ENCODE peak calls at places on chromosome 10, in five cellular contexts. R, N, F, E and J are unnamed samples.
A peak's percentile ranks its signal among the peaks of the same experiment; 100 is the strongest.

GRCh38 chr10:30493609-30494530 is 59.9 kb downstream of the MAP3K8 start:
- DNase-seq in R (peak; percentile 85), N (peak; percentile 44), F (no peak), E (no peak), J (no peak)

GRCh38 chr10:101072923-101073322 is 11.1 kb downstream of the KAZALD1 start:
- DNase-seq in R (no peak), N (no peak), F (no peak), E (no peak), J (no peak)

GRCh38 chr10:89505606-89506005 is 29.8 kb downstream of the SLC16A12 start:
- DNase-seq in R (no peak), N (no peak), F (no peak), E (no peak), J (no peak)

GRCh38 chr10:71268247-71268691 is 50.8 kb upstream of the SLC29A3 start:
- DNase-seq in R (peak; percentile 49), N (peak; percentile 62), F (no peak), E (no peak), J (no peak)

GRCh38 chr10:12638103-12638502 is 288.8 kb downstream of the CAMK1D start:
- DNase-seq in R (peak; percentile 23), N (no peak), F (peak; percentile 78), E (no peak), J (no peak)

GRCh38 chr10:35236739-35237138 is 99.6 kb upstream of the CCNY start:
- DNase-seq in R (no peak), N (no peak), F (no peak), E (no peak), J (no peak)

GRCh38 chr10:43680035-43680434 is 31.4 kb upstream of the ZNF32 start:
- DNase-seq in R (peak; percentile 57), N (no peak), F (no peak), E (no peak), J (no peak)

GRCh38 chr10:27746364-27747095 is 911 bp upstream of the MKX start:
- DNase-seq in R (no peak), N (no peak), F (peak; percentile 45), E (no peak), J (no peak)

GRCh38 chr10:89032141-89032814 is 41.7 kb downstream of the FAS start:
- DNase-seq in R (peak; percentile 90), N (peak; percentile 34), F (peak; percentile 72), E (peak; percentile 17), J (no peak)

GRCh38 chr10:78942006-78942405 is 126.8 kb upstream of the ZMIZ1 start:
- DNase-seq in R (no peak), N (no peak), F (no peak), E (no peak), J (no peak)

GRCh38 chr10:7491949-7492659 is 81.3 kb upstream of the SFMBT2 start:
- DNase-seq in R (no peak), N (no peak), F (peak; percentile 78), E (no peak), J (no peak)

GRCh38 chr10:35300063-35300699 is 36.1 kb upstream of the CCNY start:
- DNase-seq in R (peak; percentile 97), N (peak; percentile 37), F (no peak), E (no peak), J (no peak)

GRCh38 chr10:50325449-50326188 is 74.3 kb upstream of the ASAH2 start:
- DNase-seq in R (peak; percentile 98), N (no peak), F (peak; percentile 69), E (no peak), J (no peak)

GRCh38 chr10:92699518-92700272 is 9.9 kb downstream of the HHEX start:
- DNase-seq in R (peak; percentile 43), N (no peak), F (peak; percentile 42), E (peak; percentile 15), J (no peak)

GRCh38 chr10:102815790-102816549 is 21.2 kb downstream of the CYP17A1 start:
- DNase-seq in R (peak; percentile 87), N (peak; percentile 43), F (no peak), E (no peak), J (no peak)

GRCh38 chr10:9501944-9502343 is 1447.5 kb downstream of the GATA3 start:
- DNase-seq in R (no peak), N (no peak), F (no peak), E (no peak), J (no peak)

GRCh38 chr10:119489572-119490326 is 52.8 kb downstream of the RGS10 start:
- DNase-seq in R (peak; percentile 30), N (peak; percentile 32), F (peak; percentile 86), E (no peak), J (peak; percentile 33)

GRCh38 chr10:103986360-103986759 is 19.4 kb downstream of the SLK start:
- DNase-seq in R (no peak), N (no peak), F (peak; percentile 52), E (no peak), J (peak; percentile 13)

GRCh38 chr10:70537398-70538194 is 59.0 kb downstream of the PALD1 start:
- DNase-seq in R (no peak), N (no peak), F (no peak), E (no peak), J (no peak)

GRCh38 chr10:43197834-43198681 is 59.8 kb downstream of the CSGALNACT2 start:
- DNase-seq in R (no peak), N (no peak), F (peak; percentile 36), E (no peak), J (no peak)

GRCh38 chr10:130472236-130472635 is 336.0 kb downstream of the GLRX3 start:
- DNase-seq in R (no peak), N (no peak), F (no peak), E (no peak), J (no peak)

GRCh38 chr10:110218627-110219026 is 11.2 kb downstream of the MXI1 start:
- DNase-seq in R (no peak), N (no peak), F (peak; percentile 25), E (no peak), J (no peak)

GRCh38 chr10:109914966-109915365 is 8.3 kb downstream of the XPNPEP1 start:
- DNase-seq in R (peak; percentile 88), N (no peak), F (peak; percentile 83), E (no peak), J (peak; percentile 21)

GRCh38 chr10:118873080-118873737 is 118.4 kb upstream of the CACUL1 start:
- DNase-seq in R (peak; percentile 54), N (no peak), F (no peak), E (no peak), J (no peak)

GRCh38 chr10:14385591-14386201 is 55.0 kb upstream of the FRMD4A start:
- DNase-seq in R (peak; percentile 22), N (no peak), F (no peak), E (no peak), J (no peak)

GRCh38 chr10:112801748-112802147 is 148.3 kb upstream of the TCF7L2 start:
- DNase-seq in R (no peak), N (no peak), F (no peak), E (no peak), J (no peak)

GRCh38 chr10:111785921-111786320 is 397.6 kb downstream of the GPAM start:
- DNase-seq in R (no peak), N (no peak), F (no peak), E (no peak), J (no peak)

GRCh38 chr10:130017631-130018022 is 53.6 kb upstream of the EBF3 start:
- DNase-seq in R (no peak), N (no peak), F (no peak), E (no peak), J (no peak)

GRCh38 chr10:31774291-31774900 is 154.2 kb downstream of the ARHGAP12 start:
- DNase-seq in R (no peak), N (no peak), F (no peak), E (peak; percentile 13), J (no peak)

GRCh38 chr10:98309366-98310355 is 41.7 kb upstream of the LOXL4 start:
- DNase-seq in R (peak; percentile 83), N (peak; percentile 71), F (no peak), E (no peak), J (no peak)

GRCh38 chr10:10353326-10353725 is 664.3 kb upstream of the CELF2 start:
- DNase-seq in R (peak; percentile 7), N (no peak), F (no peak), E (no peak), J (no peak)

GRCh38 chr10:51574248-51575067 is 124.9 kb downstream of the CSTF2T start:
- DNase-seq in R (no peak), N (no peak), F (no peak), E (no peak), J (no peak)

GRCh38 chr10:103580422-103580821 is 86.9 kb downstream of the NEURL1 start:
- DNase-seq in R (no peak), N (no peak), F (no peak), E (no peak), J (no peak)

GRCh38 chr10:85922363-85923129 is 444.0 kb downstream of the GRID1 start:
- DNase-seq in R (no peak), N (no peak), F (no peak), E (no peak), J (no peak)

GRCh38 chr10:112967200-112967599 is 17.2 kb downstream of the TCF7L2 start:
- DNase-seq in R (peak; percentile 80), N (no peak), F (no peak), E (no peak), J (no peak)